ENCODE peak calls at places on chromosomes 4 and X, in six cellular contexts. One of them, this sample, is unnamed.
A peak's percentile ranks its signal among the peaks of the same experiment; 100 is the strongest.

GRCh38 chrX:554271-554670 is 76.3 kb upstream of the SHOX start:
- DNase-seq in adipocyte: no peak
- DNase-seq in germinal center: no peak
- DNase-seq in right cardiac atrium: no peak
- DNase-seq in head of caudate nucleus: no peak
- DNase-seq in naive B cell: no peak
- DNase-seq in this sample: no peak

GRCh38 chrX:105744291-105744690 is 78.0 kb upstream of the NRK start:
- DNase-seq in adipocyte: no peak
- DNase-seq in germinal center: no peak
- DNase-seq in right cardiac atrium: no peak
- DNase-seq in head of caudate nucleus: no peak
- DNase-seq in naive B cell: no peak
- DNase-seq in this sample: peak; percentile 17

GRCh38 chr4:151099976-151100417 is 569 bp downstream of the RPS3A start:
- DNase-seq in adipocyte: no peak
- DNase-seq in germinal center: no peak
- DNase-seq in right cardiac atrium: no peak
- DNase-seq in head of caudate nucleus: no peak
- DNase-seq in naive B cell: no peak
- DNase-seq in this sample: no peak

GRCh38 chr4:184217569-184218131 is at the start of gene ENPP6:
- DNase-seq in adipocyte: no peak
- DNase-seq in germinal center: no peak
- DNase-seq in right cardiac atrium: no peak
- DNase-seq in head of caudate nucleus: no peak
- DNase-seq in naive B cell: no peak
- DNase-seq in this sample: no peak

GRCh38 chr4:109729155-109729562 is 711 bp downstream of the PLA2G12A start:
- DNase-seq in adipocyte: peak; percentile 29
- DNase-seq in germinal center: peak; percentile 28
- DNase-seq in right cardiac atrium: no peak
- DNase-seq in head of caudate nucleus: no peak
- DNase-seq in naive B cell: no peak
- DNase-seq in this sample: no peak

GRCh38 chr4:108192056-108192455 is 23.3 kb upstream of the LEF1 start:
- DNase-seq in adipocyte: no peak
- DNase-seq in germinal center: no peak
- DNase-seq in right cardiac atrium: no peak
- DNase-seq in head of caudate nucleus: no peak
- DNase-seq in naive B cell: no peak
- DNase-seq in this sample: no peak

GRCh38 chr4:57102050-57102564 is 8.1 kb downstream of the IGFBP7 start:
- DNase-seq in adipocyte: peak; percentile 89
- DNase-seq in germinal center: no peak
- DNase-seq in right cardiac atrium: peak; percentile 77
- DNase-seq in head of caudate nucleus: no peak
- DNase-seq in naive B cell: no peak
- DNase-seq in this sample: peak; percentile 23

GRCh38 chr4:99848576-99848975 is 31.9 kb downstream of the DAPP1 start:
- DNase-seq in adipocyte: no peak
- DNase-seq in germinal center: no peak
- DNase-seq in right cardiac atrium: no peak
- DNase-seq in head of caudate nucleus: no peak
- DNase-seq in naive B cell: no peak
- DNase-seq in this sample: no peak

GRCh38 chr4:138192113-138192512 is 50.0 kb downstream of the SLC7A11 start:
- DNase-seq in adipocyte: no peak
- DNase-seq in germinal center: no peak
- DNase-seq in right cardiac atrium: no peak
- DNase-seq in head of caudate nucleus: no peak
- DNase-seq in naive B cell: no peak
- DNase-seq in this sample: peak; percentile 8

GRCh38 chr4:48022192-48022799 is 5.7 kb downstream of the NIPAL1 start:
- DNase-seq in adipocyte: peak; percentile 64
- DNase-seq in germinal center: no peak
- DNase-seq in right cardiac atrium: no peak
- DNase-seq in head of caudate nucleus: no peak
- DNase-seq in naive B cell: no peak
- DNase-seq in this sample: no peak

GRCh38 chrX:24676403-24677024 is 17.2 kb upstream of the POLA1 start:
- DNase-seq in adipocyte: peak; percentile 61
- DNase-seq in germinal center: peak; percentile 18
- DNase-seq in right cardiac atrium: no peak
- DNase-seq in head of caudate nucleus: no peak
- DNase-seq in naive B cell: no peak
- DNase-seq in this sample: peak; percentile 6

GRCh38 chr4:81021526-81021944 is 9.0 kb upstream of the BMP3 start:
- DNase-seq in adipocyte: peak; percentile 72
- DNase-seq in germinal center: no peak
- DNase-seq in right cardiac atrium: no peak
- DNase-seq in head of caudate nucleus: no peak
- DNase-seq in naive B cell: no peak
- DNase-seq in this sample: no peak

GRCh38 chrX:153381684-153382532 is 19.2 kb downstream of the PNMA6E start:
- DNase-seq in adipocyte: peak; percentile 86
- DNase-seq in germinal center: no peak
- DNase-seq in right cardiac atrium: no peak
- DNase-seq in head of caudate nucleus: no peak
- DNase-seq in naive B cell: no peak
- DNase-seq in this sample: peak; percentile 27

GRCh38 chr4:158710814-158711213 is 12.4 kb downstream of the PPID start:
- DNase-seq in adipocyte: peak; percentile 19
- DNase-seq in germinal center: no peak
- DNase-seq in right cardiac atrium: no peak
- DNase-seq in head of caudate nucleus: no peak
- DNase-seq in naive B cell: no peak
- DNase-seq in this sample: no peak

GRCh38 chr4:11455201-11455835 is 26.6 kb upstream of the HS3ST1 start:
- DNase-seq in adipocyte: no peak
- DNase-seq in germinal center: no peak
- DNase-seq in right cardiac atrium: no peak
- DNase-seq in head of caudate nucleus: no peak
- DNase-seq in naive B cell: no peak
- DNase-seq in this sample: no peak

GRCh38 chr4:138519436-138519835 is 277.3 kb upstream of the SLC7A11 start:
- DNase-seq in adipocyte: no peak
- DNase-seq in germinal center: no peak
- DNase-seq in right cardiac atrium: no peak
- DNase-seq in head of caudate nucleus: no peak
- DNase-seq in naive B cell: no peak
- DNase-seq in this sample: no peak

GRCh38 chr4:139560396-139561084 is 4.5 kb upstream of the SETD7 start:
- DNase-seq in adipocyte: no peak
- DNase-seq in germinal center: peak; percentile 80
- DNase-seq in right cardiac atrium: no peak
- DNase-seq in head of caudate nucleus: no peak
- DNase-seq in naive B cell: peak; percentile 78
- DNase-seq in this sample: no peak

GRCh38 chr4:186724861-186725419 is 1.3 kb upstream of the FAT1 start:
- DNase-seq in adipocyte: peak; percentile 50
- DNase-seq in germinal center: no peak
- DNase-seq in right cardiac atrium: no peak
- DNase-seq in head of caudate nucleus: no peak
- DNase-seq in naive B cell: no peak
- DNase-seq in this sample: peak; percentile 25

GRCh38 chrX:3262906-3263305 is 83.5 kb downstream of the MXRA5 start:
- DNase-seq in adipocyte: peak; percentile 88
- DNase-seq in germinal center: no peak
- DNase-seq in right cardiac atrium: no peak
- DNase-seq in head of caudate nucleus: no peak
- DNase-seq in naive B cell: no peak
- DNase-seq in this sample: peak; percentile 37

GRCh38 chr4:143336828-143337599 is at the start of gene GAB1:
- DNase-seq in adipocyte: peak; percentile 89
- DNase-seq in germinal center: peak; percentile 19
- DNase-seq in right cardiac atrium: peak; percentile 91
- DNase-seq in head of caudate nucleus: peak; percentile 78
- DNase-seq in naive B cell: peak; percentile 49
- DNase-seq in this sample: peak; percentile 44

GRCh38 chr4:183571350-183572076 is 66.7 kb downstream of the ING2 start:
- DNase-seq in adipocyte: peak; percentile 62
- DNase-seq in germinal center: no peak
- DNase-seq in right cardiac atrium: peak; percentile 48
- DNase-seq in head of caudate nucleus: no peak
- DNase-seq in naive B cell: no peak
- DNase-seq in this sample: peak; percentile 20

GRCh38 chrX:10569946-10570345 is 50.4 kb downstream of the MID1 start:
- DNase-seq in adipocyte: peak; percentile 39
- DNase-seq in germinal center: no peak
- DNase-seq in right cardiac atrium: no peak
- DNase-seq in head of caudate nucleus: peak; percentile 82
- DNase-seq in naive B cell: no peak
- DNase-seq in this sample: peak; percentile 11

GRCh38 chr4:34271479-34272355 is 1972.6 kb downstream of the ARAP2 start:
- DNase-seq in adipocyte: no peak
- DNase-seq in germinal center: no peak
- DNase-seq in right cardiac atrium: no peak
- DNase-seq in head of caudate nucleus: no peak
- DNase-seq in naive B cell: no peak
- DNase-seq in this sample: peak; percentile 4

GRCh38 chrX:149129767-149130166 is 375.3 kb downstream of the IDS start:
- DNase-seq in adipocyte: no peak
- DNase-seq in germinal center: no peak
- DNase-seq in right cardiac atrium: no peak
- DNase-seq in head of caudate nucleus: no peak
- DNase-seq in naive B cell: no peak
- DNase-seq in this sample: no peak

GRCh38 chr4:177190995-177191568 is 118.6 kb upstream of the NEIL3 start:
- DNase-seq in adipocyte: peak; percentile 19
- DNase-seq in germinal center: no peak
- DNase-seq in right cardiac atrium: no peak
- DNase-seq in head of caudate nucleus: no peak
- DNase-seq in naive B cell: no peak
- DNase-seq in this sample: no peak

GRCh38 chr4:169907705-169908104 is 118.5 kb downstream of the MFAP3L start:
- DNase-seq in adipocyte: no peak
- DNase-seq in germinal center: no peak
- DNase-seq in right cardiac atrium: no peak
- DNase-seq in head of caudate nucleus: no peak
- DNase-seq in naive B cell: no peak
- DNase-seq in this sample: no peak